ENCODE peak calls at places on chromosomes 12 and 14, in six cellular contexts. One of them, this sample, is unnamed. For H3K9me2, the result is how much of the 10 kb centered on the place peaks cover.

GRCh38 chr14:69183735-69184134 is 7.6 kb upstream of the EXD2 start:
- DNase-seq in Karpas-422: no peak
- DNase-seq in OCI-LY7: no peak
- DNase-seq in HCT116: no peak
- DNase-seq in MM.1S: no peak
- DNase-seq in PC-3: no peak
- DNase-seq in this sample: no peak

GRCh38 chr12:4909734-4910501 is at the start of gene KCNA1:
- DNase-seq in Karpas-422: no peak
- DNase-seq in OCI-LY7: no peak
- DNase-seq in HCT116: no peak
- DNase-seq in MM.1S: no peak
- DNase-seq in PC-3: no peak
- DNase-seq in this sample: peak

GRCh38 chr14:27134200-27134599 is 536.4 kb upstream of the NOVA1 start:
- DNase-seq in Karpas-422: no peak
- DNase-seq in OCI-LY7: no peak
- DNase-seq in HCT116: no peak
- DNase-seq in MM.1S: no peak
- DNase-seq in PC-3: no peak
- DNase-seq in this sample: no peak

GRCh38 chr12:28568709-28569108 is 378.5 kb downstream of the CCDC91 start:
- DNase-seq in Karpas-422: no peak
- DNase-seq in OCI-LY7: no peak
- DNase-seq in HCT116: no peak
- DNase-seq in MM.1S: no peak
- DNase-seq in PC-3: no peak
- DNase-seq in this sample: no peak

GRCh38 chr12:124678421-124678893 is 111.0 kb upstream of the NCOR2 start:
- DNase-seq in Karpas-422: no peak
- DNase-seq in OCI-LY7: no peak
- DNase-seq in HCT116: no peak
- DNase-seq in MM.1S: no peak
- DNase-seq in PC-3: no peak
- DNase-seq in this sample: no peak

GRCh38 chr12:4006743-4007142 is 133.5 kb upstream of the PARP11 start:
- DNase-seq in Karpas-422: no peak
- DNase-seq in OCI-LY7: no peak
- DNase-seq in HCT116: no peak
- DNase-seq in MM.1S: no peak
- DNase-seq in PC-3: peak
- DNase-seq in this sample: no peak

GRCh38 chr14:90827919-90828610 is 11.8 kb upstream of the TTC7B start:
- DNase-seq in Karpas-422: no peak
- DNase-seq in OCI-LY7: no peak
- DNase-seq in HCT116: peak
- DNase-seq in MM.1S: peak
- DNase-seq in PC-3: peak
- DNase-seq in this sample: peak

GRCh38 chr14:104368751-104369100 is 210.8 kb upstream of the C14orf180 start:
- DNase-seq in Karpas-422: no peak
- DNase-seq in OCI-LY7: no peak
- DNase-seq in HCT116: no peak
- DNase-seq in MM.1S: no peak
- DNase-seq in PC-3: no peak
- DNase-seq in this sample: no peak

GRCh38 chr12:71685312-71685906 is 473 bp upstream of the TMEM19 start:
- DNase-seq in Karpas-422: no peak
- DNase-seq in OCI-LY7: no peak
- DNase-seq in HCT116: no peak
- DNase-seq in MM.1S: no peak
- DNase-seq in PC-3: no peak
- DNase-seq in this sample: no peak

GRCh38 chr14:104886690-104887622 is 21.9 kb downstream of the CEP170B start:
- DNase-seq in Karpas-422: no peak
- DNase-seq in OCI-LY7: no peak
- DNase-seq in HCT116: no peak
- DNase-seq in MM.1S: no peak
- DNase-seq in PC-3: no peak
- DNase-seq in this sample: no peak

GRCh38 chr12:96208801-96209534 is 14.8 kb downstream of the ELK3 start:
- DNase-seq in Karpas-422: peak
- DNase-seq in OCI-LY7: peak
- DNase-seq in HCT116: no peak
- DNase-seq in MM.1S: peak
- DNase-seq in PC-3: no peak
- DNase-seq in this sample: no peak

GRCh38 chr14:90616881-90617280 is 199.3 kb downstream of the TTC7B start:
- DNase-seq in Karpas-422: no peak
- DNase-seq in OCI-LY7: no peak
- DNase-seq in HCT116: no peak
- DNase-seq in MM.1S: no peak
- DNase-seq in PC-3: no peak
- DNase-seq in this sample: no peak

GRCh38 chr12:3658327-3659163 is 94.4 kb downstream of the CRACR2A start:
- DNase-seq in Karpas-422: peak
- DNase-seq in OCI-LY7: peak
- DNase-seq in HCT116: no peak
- DNase-seq in MM.1S: no peak
- DNase-seq in PC-3: peak
- DNase-seq in this sample: peak

GRCh38 chr12:71090971-71091370 is 66.8 kb downstream of the TSPAN8 start:
- DNase-seq in Karpas-422: no peak
- DNase-seq in OCI-LY7: no peak
- DNase-seq in HCT116: no peak
- DNase-seq in MM.1S: no peak
- DNase-seq in PC-3: peak
- DNase-seq in this sample: no peak

GRCh38 chr12:23628836-23629235 is 320.6 kb downstream of the SOX5 start:
- DNase-seq in Karpas-422: no peak
- DNase-seq in OCI-LY7: no peak
- DNase-seq in HCT116: no peak
- DNase-seq in MM.1S: no peak
- DNase-seq in PC-3: no peak
- DNase-seq in this sample: no peak

GRCh38 chr14:104187931-104188726 is 49.7 kb downstream of the KIF26A start:
- DNase-seq in Karpas-422: no peak
- DNase-seq in OCI-LY7: no peak
- DNase-seq in HCT116: no peak
- DNase-seq in MM.1S: no peak
- DNase-seq in PC-3: peak
- DNase-seq in this sample: no peak

GRCh38 chr14:54782803-54783659 is 119.6 kb downstream of the GCH1 start:
- DNase-seq in Karpas-422: peak
- DNase-seq in OCI-LY7: peak
- DNase-seq in HCT116: no peak
- DNase-seq in MM.1S: peak
- DNase-seq in PC-3: no peak
- DNase-seq in this sample: no peak

GRCh38 chr12:6614513-6615177 is 7.5 kb upstream of the CHD4 start:
- DNase-seq in Karpas-422: no peak
- DNase-seq in OCI-LY7: no peak
- DNase-seq in HCT116: no peak
- DNase-seq in MM.1S: no peak
- DNase-seq in PC-3: no peak
- DNase-seq in this sample: peak

GRCh38 chr12:115794659-115795081 is 482.8 kb downstream of the MED13L start:
- DNase-seq in Karpas-422: no peak
- DNase-seq in OCI-LY7: no peak
- DNase-seq in HCT116: no peak
- DNase-seq in MM.1S: no peak
- DNase-seq in PC-3: peak
- DNase-seq in this sample: peak

GRCh38 chr12:82810568-82810967 is 123.9 kb downstream of the TMTC2 start:
- DNase-seq in Karpas-422: no peak
- DNase-seq in OCI-LY7: no peak
- DNase-seq in HCT116: no peak
- DNase-seq in MM.1S: no peak
- DNase-seq in PC-3: no peak
- DNase-seq in this sample: no peak

GRCh38 chr12:14927267-14927666 is 11.1 kb downstream of the ERP27 start:
- DNase-seq in Karpas-422: no peak
- DNase-seq in OCI-LY7: no peak
- DNase-seq in HCT116: no peak
- DNase-seq in MM.1S: no peak
- DNase-seq in PC-3: no peak
- DNase-seq in this sample: no peak

GRCh38 chr12:42617622-42618021 is 28.1 kb upstream of the PRICKLE1 start:
- DNase-seq in Karpas-422: peak
- DNase-seq in OCI-LY7: no peak
- DNase-seq in HCT116: peak
- DNase-seq in MM.1S: no peak
- DNase-seq in PC-3: peak
- DNase-seq in this sample: no peak

GRCh38 chr14:103101257-103101963 is 6.9 kb downstream of the EXOC3L4 start:
- DNase-seq in Karpas-422: no peak
- DNase-seq in OCI-LY7: no peak
- DNase-seq in HCT116: no peak
- DNase-seq in MM.1S: no peak
- DNase-seq in PC-3: no peak
- DNase-seq in this sample: no peak

GRCh38 chr14:103100281-103101121 is 6.0 kb downstream of the EXOC3L4 start:
- DNase-seq in Karpas-422: no peak
- DNase-seq in OCI-LY7: peak
- DNase-seq in HCT116: no peak
- DNase-seq in MM.1S: peak
- DNase-seq in PC-3: no peak
- DNase-seq in this sample: no peak

GRCh38 chr14:103103461-103104388 is 9.2 kb downstream of the EXOC3L4 start:
- DNase-seq in Karpas-422: no peak
- DNase-seq in OCI-LY7: no peak
- DNase-seq in HCT116: no peak
- DNase-seq in MM.1S: no peak
- DNase-seq in PC-3: peak
- DNase-seq in this sample: no peak

GRCh38 chr14:103102689-103103260 is 8.2 kb downstream of the EXOC3L4 start:
- DNase-seq in Karpas-422: no peak
- DNase-seq in OCI-LY7: no peak
- DNase-seq in HCT116: no peak
- DNase-seq in MM.1S: no peak
- DNase-seq in PC-3: no peak
- DNase-seq in this sample: no peak

GRCh38 chr14:103101964-103102688 is 7.6 kb downstream of the EXOC3L4 start:
- DNase-seq in Karpas-422: no peak
- DNase-seq in OCI-LY7: no peak
- DNase-seq in HCT116: no peak
- DNase-seq in MM.1S: no peak
- DNase-seq in PC-3: no peak
- DNase-seq in this sample: no peak
- H3K4me3 ChIP-seq in Karpas-422: no peak
- H3K4me3 ChIP-seq in OCI-LY7: no peak
- H3K4me3 ChIP-seq in HCT116: no peak
- H3K4me3 ChIP-seq in MM.1S: no peak
- H3K4me3 ChIP-seq in PC-3: no peak
- H3K4me3 ChIP-seq in this sample: no peak

GRCh38 chr12:131530427-131530826 is 180.5 kb upstream of the SFSWAP start:
- DNase-seq in Karpas-422: no peak
- DNase-seq in OCI-LY7: no peak
- DNase-seq in HCT116: no peak
- DNase-seq in MM.1S: no peak
- DNase-seq in PC-3: no peak
- DNase-seq in this sample: no peak
- H3K9me2 ChIP-seq in Karpas-422: under half
- H3K9me2 ChIP-seq in OCI-LY7: under half
- H3K9me2 ChIP-seq in HCT116: under half
- H3K9me2 ChIP-seq in MM.1S: under half
- H3K9me2 ChIP-seq in PC-3: under half
- H3K9me2 ChIP-seq in this sample: under half

GRCh38 chr12:52044284-52044983 is 6.8 kb upstream of the NR4A1 start:
- DNase-seq in Karpas-422: no peak
- DNase-seq in OCI-LY7: no peak
- DNase-seq in HCT116: no peak
- DNase-seq in MM.1S: peak
- DNase-seq in PC-3: no peak
- DNase-seq in this sample: no peak
- H3K4me3 ChIP-seq in Karpas-422: no peak
- H3K4me3 ChIP-seq in OCI-LY7: no peak
- H3K4me3 ChIP-seq in HCT116: no peak
- H3K4me3 ChIP-seq in MM.1S: no peak
- H3K4me3 ChIP-seq in PC-3: no peak
- H3K4me3 ChIP-seq in this sample: no peak

DNA sequence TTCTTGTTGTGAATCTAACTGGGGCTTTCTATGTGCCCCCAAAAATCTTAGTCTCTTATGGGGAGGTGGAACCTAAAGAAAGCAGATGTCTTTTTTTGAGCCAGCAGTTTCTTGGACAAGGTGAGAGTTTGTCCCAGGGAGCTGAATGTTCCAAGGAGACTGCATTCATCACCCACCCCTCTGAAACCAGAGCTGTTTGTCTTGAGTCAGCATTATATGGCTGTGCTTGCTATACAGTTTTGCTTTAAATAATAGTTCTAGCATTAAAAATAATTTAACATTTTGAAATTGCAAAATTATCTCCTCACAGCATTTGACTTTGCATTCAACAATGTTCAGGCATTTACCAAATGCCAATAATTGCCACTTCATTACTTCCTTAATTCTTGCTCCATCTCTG is 813.3 kb downstream of the BCL11B start:
- DNase-seq in Karpas-422: no peak
- DNase-seq in OCI-LY7: no peak
- DNase-seq in HCT116: no peak
- DNase-seq in MM.1S: no peak
- DNase-seq in PC-3: no peak
- DNase-seq in this sample: no peak
- H3K9me2 ChIP-seq in Karpas-422: under half
- H3K9me2 ChIP-seq in OCI-LY7: under half
- H3K9me2 ChIP-seq in HCT116: under half
- H3K9me2 ChIP-seq in MM.1S: under half
- H3K9me2 ChIP-seq in PC-3: under half
- H3K9me2 ChIP-seq in this sample: under half

DNA sequence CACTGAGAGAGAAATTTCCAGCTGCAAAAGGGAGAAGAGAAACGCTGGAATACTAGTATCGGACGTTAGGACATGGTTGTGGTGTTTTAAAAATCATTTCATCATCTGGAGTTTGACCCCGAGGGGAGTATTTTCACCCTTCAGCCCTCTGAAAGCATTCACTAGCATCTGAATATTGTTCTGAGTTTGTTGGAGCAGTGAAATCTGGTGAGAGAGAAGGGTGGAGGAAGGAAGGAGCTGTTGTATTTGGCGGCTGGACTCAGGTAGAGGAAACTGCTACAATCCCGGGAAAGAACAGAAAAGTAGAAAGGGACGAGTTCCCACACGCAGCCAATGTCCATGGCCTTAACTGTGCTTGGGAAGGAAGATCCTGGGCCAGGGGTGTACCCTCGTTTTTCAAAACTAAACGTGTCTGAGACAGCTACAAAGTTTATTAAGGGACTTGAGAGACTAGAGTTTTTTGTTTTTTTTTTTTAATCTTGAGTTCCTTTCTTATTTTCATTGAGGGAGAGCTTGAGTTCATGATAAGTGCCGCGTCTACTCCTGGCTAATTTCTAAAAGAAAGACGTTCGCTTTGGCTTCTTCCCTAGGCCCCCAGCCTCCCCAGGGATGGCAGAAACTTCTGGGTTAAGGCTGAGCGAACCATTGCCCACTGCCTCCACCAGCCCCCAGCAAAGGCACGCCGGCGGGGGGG is 870 bp upstream of the CDKN1B start:
- DNase-seq in Karpas-422: peak
- DNase-seq in OCI-LY7: no peak
- DNase-seq in HCT116: no peak
- DNase-seq in MM.1S: peak
- DNase-seq in PC-3: peak
- DNase-seq in this sample: peak
- H3K4me3 ChIP-seq in Karpas-422: peak
- H3K4me3 ChIP-seq in OCI-LY7: peak
- H3K4me3 ChIP-seq in HCT116: peak
- H3K4me3 ChIP-seq in MM.1S: peak
- H3K4me3 ChIP-seq in PC-3: peak
- H3K4me3 ChIP-seq in this sample: peak

GRCh38 chr12:56317675-56318074 is 1.9 kb upstream of the CNPY2 start:
- DNase-seq in Karpas-422: no peak
- DNase-seq in OCI-LY7: no peak
- DNase-seq in HCT116: no peak
- DNase-seq in MM.1S: no peak
- DNase-seq in PC-3: no peak
- DNase-seq in this sample: no peak
- H3K9me2 ChIP-seq in Karpas-422: under half
- H3K9me2 ChIP-seq in OCI-LY7: under half
- H3K9me2 ChIP-seq in HCT116: under half
- H3K9me2 ChIP-seq in MM.1S: under half
- H3K9me2 ChIP-seq in PC-3: under half
- H3K9me2 ChIP-seq in this sample: under half